ENCODE peak calls at places on chromosomes 11 and 22, in four cellular contexts. One of them, this sample, is unnamed.

GRCh38 chr11:60905551-60906113 is 753 bp downstream of the PRPF19 start:
- DNase-seq in fibroblast of lung: peak; percentile 75
- DNase-seq in adipocyte: peak; percentile 33
- DNase-seq in lower lobe of right lung: no peak
- DNase-seq in this sample: no peak

GRCh38 chr11:130464289-130464812 is 15.9 kb downstream of the ADAMTS15 start:
- DNase-seq in adipocyte: no peak
- DNase-seq in fibroblast of lung: peak; percentile 60
- DNase-seq in lower lobe of right lung: no peak
- DNase-seq in this sample: no peak

GRCh38 chr11:63534895-63535461 is 1.6 kb upstream of the PLAAT4 start:
- DNase-seq in lower lobe of right lung: no peak
- DNase-seq in adipocyte: no peak
- DNase-seq in fibroblast of lung: no peak
- DNase-seq in this sample: no peak

GRCh38 chr11:43968719-43969118 is 26.3 kb downstream of the C11orf96 start:
- DNase-seq in adipocyte: no peak
- DNase-seq in fibroblast of lung: no peak
- DNase-seq in lower lobe of right lung: no peak
- DNase-seq in this sample: no peak

GRCh38 chr11:92388380-92388779 is 163.8 kb downstream of the FAT3 start:
- DNase-seq in fibroblast of lung: no peak
- DNase-seq in lower lobe of right lung: no peak
- DNase-seq in adipocyte: no peak
- DNase-seq in this sample: no peak

GRCh38 chr22:26308467-26308866 is 120.6 kb upstream of the ASPHD2 start:
- DNase-seq in fibroblast of lung: no peak
- DNase-seq in adipocyte: no peak
- DNase-seq in lower lobe of right lung: no peak
- DNase-seq in this sample: no peak

GRCh38 chr11:107707807-107708206 is 4.0 kb downstream of the SLN start:
- DNase-seq in adipocyte: no peak
- DNase-seq in lower lobe of right lung: no peak
- DNase-seq in fibroblast of lung: no peak
- DNase-seq in this sample: no peak

GRCh38 chr11:115585361-115586024 is 81.3 kb upstream of the CADM1 start:
- DNase-seq in adipocyte: no peak
- DNase-seq in lower lobe of right lung: no peak
- DNase-seq in fibroblast of lung: no peak
- DNase-seq in this sample: no peak

GRCh38 chr11:22163394-22163797 is 29.5 kb upstream of the ANO5 start:
- DNase-seq in lower lobe of right lung: peak; percentile 56
- DNase-seq in adipocyte: no peak
- DNase-seq in fibroblast of lung: no peak
- DNase-seq in this sample: no peak

GRCh38 chr22:24510694-24511625 is 15.8 kb downstream of the UPB1 start:
- DNase-seq in lower lobe of right lung: no peak
- DNase-seq in adipocyte: peak; percentile 73
- DNase-seq in fibroblast of lung: peak; percentile 75
- DNase-seq in this sample: peak; percentile 64

GRCh38 chr11:72225411-72225951 is 914 bp downstream of the INPPL1 start:
- DNase-seq in fibroblast of lung: no peak
- DNase-seq in lower lobe of right lung: peak; percentile 43
- DNase-seq in adipocyte: peak; percentile 43
- DNase-seq in this sample: peak; percentile 50

GRCh38 chr22:42769238-42769573 is 48.5 kb upstream of the A4GALT start:
- DNase-seq in lower lobe of right lung: no peak
- DNase-seq in fibroblast of lung: no peak
- DNase-seq in adipocyte: no peak
- DNase-seq in this sample: no peak

GRCh38 chr11:36123353-36124220 is 165.6 kb downstream of the COMMD9 start:
- DNase-seq in lower lobe of right lung: no peak
- DNase-seq in fibroblast of lung: no peak
- DNase-seq in adipocyte: no peak
- DNase-seq in this sample: peak; percentile 63

GRCh38 chr22:22111267-22111751 is 128.7 kb upstream of the TOP3B start:
- DNase-seq in fibroblast of lung: peak; percentile 90
- DNase-seq in adipocyte: peak; percentile 31
- DNase-seq in lower lobe of right lung: no peak
- DNase-seq in this sample: no peak

GRCh38 chr11:65219930-65220213 is 38.1 kb downstream of the CAPN1 start:
- DNase-seq in adipocyte: no peak
- DNase-seq in fibroblast of lung: peak; percentile 9
- DNase-seq in lower lobe of right lung: no peak
- DNase-seq in this sample: no peak

GRCh38 chr11:75982309-75982708 is 167.3 kb downstream of the UVRAG start:
- DNase-seq in fibroblast of lung: no peak
- DNase-seq in adipocyte: no peak
- DNase-seq in lower lobe of right lung: no peak
- DNase-seq in this sample: no peak

GRCh38 chr11:93017821-93018690 is 48.6 kb downstream of the MTNR1B start:
- DNase-seq in adipocyte: no peak
- DNase-seq in lower lobe of right lung: no peak
- DNase-seq in fibroblast of lung: peak; percentile 84
- DNase-seq in this sample: no peak

GRCh38 chr11:65576232-65576866 is 496 bp downstream of the EHBP1L1 start:
- DNase-seq in fibroblast of lung: no peak
- DNase-seq in adipocyte: no peak
- DNase-seq in lower lobe of right lung: peak; percentile 77
- DNase-seq in this sample: peak; percentile 80

GRCh38 chr11:96199563-96200025 is 143.4 kb downstream of the MAML2 start:
- DNase-seq in fibroblast of lung: peak; percentile 90
- DNase-seq in lower lobe of right lung: no peak
- DNase-seq in adipocyte: peak; percentile 33
- DNase-seq in this sample: no peak
- H3K4me1 ChIP-seq in fibroblast of lung: peaks cover 11% of the 10 kb centered on the region
- H3K4me1 ChIP-seq in lower lobe of right lung: peaks cover 39% of the 10 kb centered on the region
- H3K4me1 ChIP-seq in adipocyte: peaks cover 43% of the 10 kb centered on the region
- H3K4me1 ChIP-seq in this sample: peaks cover 2% of the 10 kb centered on the region

GRCh38 chr22:40190501-40190900 is 12.8 kb downstream of the TNRC6B start:
- DNase-seq in fibroblast of lung: no peak
- DNase-seq in adipocyte: no peak
- DNase-seq in lower lobe of right lung: peak; percentile 46
- DNase-seq in this sample: no peak
- H3K4me1 ChIP-seq in fibroblast of lung: peaks cover 3% of the 10 kb centered on the region
- H3K4me1 ChIP-seq in adipocyte: peaks cover 18% of the 10 kb centered on the region
- H3K4me1 ChIP-seq in lower lobe of right lung: peaks cover 30% of the 10 kb centered on the region
- H3K4me1 ChIP-seq in this sample: peaks cover 25% of the 10 kb centered on the region

GRCh38 chr22:23214398-23214797 is 34.1 kb downstream of the BCR start:
- DNase-seq in adipocyte: no peak
- DNase-seq in fibroblast of lung: no peak
- DNase-seq in lower lobe of right lung: peak; percentile 21
- DNase-seq in this sample: no peak

GRCh38 chr22:23213581-23214341 is 33.5 kb downstream of the BCR start:
- DNase-seq in fibroblast of lung: no peak
- DNase-seq in adipocyte: no peak
- DNase-seq in lower lobe of right lung: peak; percentile 10
- DNase-seq in this sample: no peak

GRCh38 chr22:23212061-23213030 is 32.0 kb downstream of the BCR start:
- DNase-seq in lower lobe of right lung: peak; percentile 15
- DNase-seq in adipocyte: no peak
- DNase-seq in fibroblast of lung: no peak
- DNase-seq in this sample: no peak

GRCh38 chr22:23211622-23212021 is 31.3 kb downstream of the BCR start:
- DNase-seq in fibroblast of lung: no peak
- DNase-seq in adipocyte: no peak
- DNase-seq in lower lobe of right lung: peak; percentile 13
- DNase-seq in this sample: no peak

DNA sequence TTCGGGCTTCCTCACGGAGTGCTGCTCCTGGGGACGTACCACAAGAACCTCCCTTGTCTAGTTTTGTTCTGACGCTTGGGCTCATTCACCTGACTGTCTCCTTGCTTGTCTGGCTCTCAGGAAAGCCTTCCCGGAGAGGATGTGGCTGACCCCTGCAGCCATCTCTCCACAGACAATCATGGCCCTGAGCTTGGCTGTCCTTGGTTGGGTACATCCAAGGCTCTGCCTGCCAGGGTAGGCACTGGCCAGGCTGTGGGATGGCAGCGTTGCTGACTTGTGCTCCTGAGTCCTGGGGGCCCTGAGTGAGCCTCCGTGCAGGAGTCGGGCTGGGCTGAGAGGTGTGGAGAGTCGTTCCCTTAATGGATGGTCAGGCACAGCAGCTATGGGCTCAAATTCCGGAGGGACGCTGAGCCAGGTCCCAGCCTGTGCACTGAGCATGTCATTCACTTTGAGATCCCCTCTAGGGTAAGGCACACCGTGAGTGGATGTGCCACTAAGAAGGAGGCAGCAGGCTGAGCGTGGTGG is 32.8 kb downstream of the BCR start:
- DNase-seq in fibroblast of lung: no peak
- DNase-seq in adipocyte: no peak
- DNase-seq in lower lobe of right lung: peak; percentile 24
- DNase-seq in this sample: no peak
- H3K4me1 ChIP-seq in fibroblast of lung: peaks cover 8% of the 10 kb centered on the region
- H3K4me1 ChIP-seq in adipocyte: peaks cover 12% of the 10 kb centered on the region
- H3K4me1 ChIP-seq in lower lobe of right lung: peaks cover 52% of the 10 kb centered on the region
- H3K4me1 ChIP-seq in this sample: peaks cover 32% of the 10 kb centered on the region

GRCh38 chr11:59009661-59010060 is 70.4 kb downstream of the GLYATL1 start:
- DNase-seq in adipocyte: no peak
- DNase-seq in fibroblast of lung: no peak
- DNase-seq in lower lobe of right lung: no peak
- DNase-seq in this sample: no peak

GRCh38 chr11:59012106-59012941 is 73.0 kb downstream of the GLYATL1 start:
- DNase-seq in fibroblast of lung: no peak
- DNase-seq in adipocyte: no peak
- DNase-seq in lower lobe of right lung: no peak
- DNase-seq in this sample: no peak

GRCh38 chr11:59010693-59011092 is 71.4 kb downstream of the GLYATL1 start:
- DNase-seq in adipocyte: no peak
- DNase-seq in fibroblast of lung: no peak
- DNase-seq in lower lobe of right lung: no peak
- DNase-seq in this sample: no peak

GRCh38 chr11:59011672-59012071 is 72.4 kb downstream of the GLYATL1 start:
- DNase-seq in adipocyte: no peak
- DNase-seq in lower lobe of right lung: no peak
- DNase-seq in fibroblast of lung: no peak
- DNase-seq in this sample: no peak

DNA sequence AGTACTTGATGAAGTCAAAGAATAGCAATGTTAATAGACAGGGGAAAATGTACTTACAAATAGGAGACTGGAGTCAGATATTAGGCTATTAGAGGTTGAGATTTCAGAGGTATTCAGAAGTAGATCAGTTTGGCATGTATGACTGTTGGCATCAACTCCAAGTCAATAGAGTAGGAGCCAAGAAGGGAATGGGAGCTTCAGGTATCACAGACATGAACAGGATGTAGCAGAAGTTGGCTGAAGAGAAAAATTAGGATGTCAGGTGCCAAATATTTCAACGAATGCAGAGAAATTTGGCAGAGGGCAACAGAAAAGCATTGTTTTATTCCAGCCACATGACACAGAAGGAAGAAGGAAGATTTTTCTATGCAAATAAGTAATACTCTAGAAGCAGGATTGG is 69.7 kb downstream of the GLYATL1 start:
- DNase-seq in adipocyte: no peak
- DNase-seq in fibroblast of lung: no peak
- DNase-seq in lower lobe of right lung: no peak
- DNase-seq in this sample: no peak
- H3K4me1 ChIP-seq in adipocyte: peaks cover 9% of the 10 kb centered on the region
- H3K4me1 ChIP-seq in fibroblast of lung: no peaks in the 10 kb centered on the region
- H3K4me1 ChIP-seq in lower lobe of right lung: peaks cover 10% of the 10 kb centered on the region
- H3K4me1 ChIP-seq in this sample: no peaks in the 10 kb centered on the region

DNA sequence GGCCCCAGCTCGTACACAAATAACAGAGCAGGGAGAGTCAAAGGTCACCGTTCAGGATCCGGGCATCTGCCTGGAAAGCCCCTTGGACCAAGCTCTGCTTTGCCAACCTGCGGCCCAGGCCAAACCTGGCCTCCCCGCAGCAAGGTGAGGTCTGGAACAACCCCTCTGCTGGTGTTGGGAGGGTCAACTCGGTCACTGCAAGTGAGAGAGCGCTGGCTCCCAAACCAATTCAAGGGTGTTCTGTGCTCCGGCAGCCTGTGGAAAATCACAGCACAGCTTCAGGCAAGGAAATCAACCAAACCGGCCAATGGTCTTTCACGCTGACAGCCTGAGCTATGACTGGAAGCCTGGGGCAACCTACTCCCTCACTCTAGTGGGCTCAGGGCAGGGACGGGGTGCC is 63.4 kb downstream of the MYH9 start:
- DNase-seq in lower lobe of right lung: no peak
- DNase-seq in adipocyte: no peak
- DNase-seq in fibroblast of lung: no peak
- DNase-seq in this sample: peak; percentile 74
- H3K4me1 ChIP-seq in lower lobe of right lung: peaks cover 89% of the 10 kb centered on the region
- H3K4me1 ChIP-seq in adipocyte: peaks cover 42% of the 10 kb centered on the region
- H3K4me1 ChIP-seq in fibroblast of lung: peaks cover 67% of the 10 kb centered on the region
- H3K4me1 ChIP-seq in this sample: peaks cover 47% of the 10 kb centered on the region